ENCODE peak calls at places on chromosome 17, in four cellular contexts. O is MM.1S; X is left ventricle myocardium inferior; H is CD8-positive, alpha-beta T cell. W is an unnamed sample.

GRCh38 chr17:82065638-82066303 is at the start of gene DUS1L:
- DNase-seq in O (peak), X (peak), H (peak), W (peak)

GRCh38 chr17:69325518-69326301 is 1.2 kb downstream of the ABCA5 start:
- DNase-seq in O (no peak), X (no peak), H (no peak), W (peak)

GRCh38 chr17:29838961-29839360 is 91.1 kb downstream of the SSH2 start:
- DNase-seq in O (no peak), X (no peak), H (no peak), W (no peak)

GRCh38 chr17:19370493-19370960 is 7.8 kb upstream of the MAPK7 start:
- DNase-seq in O (no peak), X (peak), H (no peak), W (peak)

GRCh38 chr17:74217036-74217725 is 3.8 kb downstream of the TTYH2 start:
- DNase-seq in O (no peak), X (no peak), H (no peak), W (no peak)

GRCh38 chr17:8611671-8612298 is 18.7 kb downstream of the MYH10 start:
- DNase-seq in O (peak), X (no peak), H (no peak), W (no peak)

GRCh38 chr17:77494664-77495435 is 354.1 kb downstream of the SEC14L1 start:
- DNase-seq in O (peak), X (peak), H (peak), W (peak)

GRCh38 chr17:82668024-82668630 is 19.9 kb upstream of the WDR45B start:
- DNase-seq in O (no peak), X (no peak), H (no peak), W (no peak)

GRCh38 chr17:60390223-60390622 is 1.7 kb downstream of the USP32 start:
- DNase-seq in O (no peak), X (no peak), H (no peak), W (peak)

GRCh38 chr17:82959990-82960418 is 119.4 kb upstream of the METRNL start:
- DNase-seq in O (no peak), X (peak), H (no peak), W (no peak)

GRCh38 chr17:77662796-77663195 is 295.7 kb upstream of the TNRC6C start:
- DNase-seq in O (no peak), X (no peak), H (no peak), W (no peak)

GRCh38 chr17:67364847-67365761 is 1.3 kb downstream of the PSMD12 start:
- DNase-seq in O (peak), X (no peak), H (no peak), W (peak)

GRCh38 chr17:45129940-45130639 is 2.2 kb downstream of the PLCD3 start:
- DNase-seq in O (no peak), X (no peak), H (no peak), W (no peak)

GRCh38 chr17:78013683-78014467 is 55.4 kb downstream of the TNRC6C start:
- DNase-seq in O (peak), X (no peak), H (peak), W (peak)

GRCh38 chr17:10729334-10730193 is at the start of gene TMEM220:
- DNase-seq in O (peak), X (peak), H (peak), W (peak)

GRCh38 chr17:37327341-37328090 is 48.3 kb upstream of the C17orf78 start:
- DNase-seq in O (no peak), X (no peak), H (no peak), W (no peak)

GRCh38 chr17:57862990-57863667 is 13.3 kb upstream of the MRPS23 start:
- DNase-seq in O (no peak), X (no peak), H (no peak), W (no peak)

GRCh38 chr17:8475227-8475626 is 39.5 kb downstream of the NDEL1 start:
- DNase-seq in O (no peak), X (no peak), H (no peak), W (no peak)

GRCh38 chr17:29071303-29071702 is 28.4 kb downstream of the PIPOX start:
- DNase-seq in O (no peak), X (no peak), H (no peak), W (no peak)

GRCh38 chr17:68431661-68432071 is 25.6 kb downstream of the WIPI1 start:
- DNase-seq in O (no peak), X (no peak), H (peak), W (peak)

GRCh38 chr17:40553694-40554534 is 11.4 kb downstream of the CCR7 start:
- DNase-seq in O (no peak), X (peak), H (no peak), W (no peak)

GRCh38 chr17:60351012-60351695 is 40.8 kb downstream of the USP32 start:
- DNase-seq in O (no peak), X (no peak), H (no peak), W (no peak)

GRCh38 chr17:38824899-38825761 is at the start of gene CWC25:
- DNase-seq in O (peak), X (peak), H (peak), W (peak)

GRCh38 chr17:82230627-82231311 is 1.9 kb downstream of the SLC16A3 start:
- DNase-seq in O (peak), X (peak), H (peak), W (peak)

GRCh38 chr17:42288078-42288984 is at the start of gene STAT5A:
- DNase-seq in O (peak), X (peak), H (peak), W (peak)

GRCh38 chr17:79046501-79047280 is 22.7 kb downstream of the C1QTNF1 start:
- DNase-seq in O (no peak), X (peak), H (no peak), W (no peak)

GRCh38 chr17:21355586-21355985 is 20.6 kb upstream of the KCNJ12 start:
- DNase-seq in O (no peak), X (no peak), H (no peak), W (no peak)

GRCh38 chr17:2929881-2930533 is 133.4 kb downstream of the OR1D5 start:
- DNase-seq in O (no peak), X (peak), H (peak), W (peak)

GRCh38 chr17:2374549-2375285 is 26.1 kb downstream of the MNT start:
- DNase-seq in O (no peak), X (no peak), H (no peak), W (no peak)

GRCh38 chr17:53148058-53148457 is 674.7 kb upstream of the KIF2B start:
- DNase-seq in O (no peak), X (no peak), H (no peak), W (no peak)

GRCh38 chr17:12917401-12917800 is 100.4 kb downstream of the ELAC2 start:
- DNase-seq in O (no peak), X (no peak), H (no peak), W (no peak)

GRCh38 chr17:12193336-12193735 is 172.7 kb downstream of the MAP2K4 start:
- DNase-seq in O (no peak), X (no peak), H (no peak), W (no peak)

GRCh38 chr17:74746922-74747321 is 1.5 kb upstream of the NHERF1 start:
- DNase-seq in O (no peak), X (peak), H (no peak), W (no peak)

GRCh38 chr17:32920293-32920692 is 7.7 kb upstream of the TMEM98 start:
- DNase-seq in O (no peak), X (no peak), H (no peak), W (no peak)

GRCh38 chr17:80152057-80152831 is 5.3 kb upstream of the EIF4A3 start:
- DNase-seq in O (no peak), X (no peak), H (no peak), W (no peak)

GRCh38 chr17:40104570-40105471 is 4.4 kb upstream of the NR1D1 start:
- DNase-seq in O (peak), X (peak), H (no peak), W (peak)

GRCh38 chr17:44095388-44095646 is 24.8 kb downstream of the G6PC3 start:
- DNase-seq in O (no peak), X (no peak), H (no peak), W (no peak)

GRCh38 chr17:44097110-44097810 is 26.2 kb downstream of the HDAC5 start:
- DNase-seq in O (no peak), X (peak), H (no peak), W (no peak)

GRCh38 chr17:44093231-44093900 is 22.8 kb downstream of the G6PC3 start:
- DNase-seq in O (no peak), X (no peak), H (no peak), W (no peak)

GRCh38 chr17:44094701-44095387 is 24.3 kb downstream of the G6PC3 start:
- DNase-seq in O (no peak), X (no peak), H (no peak), W (no peak)

DNA sequence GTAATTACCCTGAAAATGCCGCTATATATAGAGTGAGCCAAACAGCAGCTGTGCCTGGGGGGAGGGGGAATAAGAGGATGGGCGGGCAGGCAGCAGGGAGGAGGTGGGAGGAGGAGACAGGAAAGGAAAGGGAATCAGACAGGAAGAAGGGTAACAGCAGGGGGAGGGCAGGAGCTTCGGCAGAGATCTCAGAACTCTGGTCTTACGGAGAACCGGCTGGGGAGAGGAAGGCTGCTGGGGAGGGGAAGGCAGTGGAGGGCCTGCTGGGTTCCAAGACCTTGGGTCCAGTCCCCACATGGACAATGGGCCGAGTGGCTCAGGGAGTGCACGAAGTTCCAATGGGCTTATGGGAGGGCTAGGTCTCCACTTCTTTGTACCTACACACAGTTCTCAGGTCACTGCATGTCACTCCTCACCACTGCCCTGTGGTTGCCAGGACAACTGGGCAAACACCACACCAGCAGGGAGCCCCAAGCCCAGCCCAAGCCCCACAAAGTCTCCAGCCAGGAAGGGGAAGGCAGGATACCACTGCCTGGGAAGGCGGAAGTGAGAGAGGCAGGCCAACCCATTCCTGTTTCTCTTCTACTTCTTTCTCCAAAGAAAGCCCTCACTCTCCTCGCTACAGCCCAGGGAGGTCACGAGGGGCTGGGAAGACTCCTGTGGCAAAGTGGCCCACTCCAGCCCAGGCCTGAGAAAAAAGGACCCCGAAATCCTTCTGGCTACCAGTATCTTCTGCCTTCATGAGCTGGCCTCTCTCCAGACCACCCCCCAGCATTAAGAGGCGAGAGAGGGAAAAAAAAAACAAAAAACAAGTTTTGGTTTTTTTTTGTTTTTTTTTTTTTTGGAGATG is 25.3 kb downstream of the G6PC3 start:
- DNase-seq in O (no peak), X (peak), H (no peak), W (peak)
- H3K4me3 ChIP-seq in O (no peak), X (peak), H (no peak), W (no peak)

DNA sequence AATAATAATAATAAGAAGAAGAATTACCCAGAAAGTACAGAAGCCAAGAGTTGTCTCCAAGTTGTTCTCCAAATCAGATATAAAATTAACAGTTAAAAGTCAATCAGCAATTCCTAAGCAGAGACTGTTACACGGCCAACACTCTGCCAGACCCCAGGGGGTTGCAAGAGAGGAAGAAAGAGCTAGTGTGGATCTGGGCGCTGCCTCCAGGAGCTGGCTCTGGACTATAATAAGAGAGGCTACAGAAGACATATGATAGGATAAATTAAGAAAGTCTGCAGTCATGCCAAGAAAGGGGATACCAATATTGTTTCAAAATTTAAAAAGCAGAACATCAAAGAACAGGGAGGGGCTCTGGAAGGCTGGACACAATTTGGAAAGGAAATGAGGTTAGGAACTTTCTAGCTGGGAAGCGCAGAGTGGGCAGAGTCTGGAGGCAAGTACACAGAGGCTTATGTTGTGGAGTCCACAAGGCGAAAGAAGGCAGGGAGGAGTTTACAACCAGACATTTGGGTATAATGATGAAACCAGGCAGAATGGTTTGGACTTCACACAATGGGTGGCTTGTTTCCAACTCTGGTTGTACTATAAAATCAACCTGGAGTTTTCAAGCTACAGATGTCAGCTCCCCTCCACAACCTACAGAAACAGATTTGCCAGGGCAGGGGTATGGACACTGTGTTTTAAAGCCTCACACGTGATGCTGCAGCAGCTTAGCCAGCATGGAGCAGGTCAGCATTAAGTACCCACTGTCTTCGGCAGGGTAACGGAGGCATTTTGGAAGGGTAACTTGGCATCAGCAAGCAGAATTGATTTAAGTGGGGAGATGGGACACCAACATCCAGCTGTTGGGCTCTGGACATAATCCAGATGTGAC is 49.4 kb downstream of the SLC39A11 start:
- DNase-seq in O (no peak), X (no peak), H (no peak), W (no peak)
- H3K4me3 ChIP-seq in O (no peak), X (no peak), H (no peak), W (no peak)

DNA sequence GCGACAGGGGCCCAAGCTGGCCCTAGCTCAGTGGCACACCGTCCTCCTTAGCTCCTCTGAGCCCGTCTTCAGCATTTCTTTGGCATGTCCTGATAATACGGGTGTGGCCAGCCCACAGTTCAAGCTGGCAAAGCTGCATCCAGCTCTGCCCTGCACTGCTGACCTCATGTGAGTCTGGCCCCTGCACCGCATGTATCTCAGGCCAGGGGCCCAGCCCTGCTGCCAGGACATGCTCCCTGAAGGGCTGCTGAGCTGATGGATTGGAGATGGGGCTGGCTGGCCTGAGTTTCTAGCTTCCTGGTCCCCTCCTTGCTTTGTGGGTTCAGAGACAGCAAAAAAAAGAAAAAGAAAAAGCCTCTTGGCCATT is 2.4 kb downstream of the DOC2B start:
- DNase-seq in O (no peak), X (no peak), H (no peak), W (no peak)
- H3K4me3 ChIP-seq in O (no peak), X (peak), H (no peak), W (no peak)

DNA sequence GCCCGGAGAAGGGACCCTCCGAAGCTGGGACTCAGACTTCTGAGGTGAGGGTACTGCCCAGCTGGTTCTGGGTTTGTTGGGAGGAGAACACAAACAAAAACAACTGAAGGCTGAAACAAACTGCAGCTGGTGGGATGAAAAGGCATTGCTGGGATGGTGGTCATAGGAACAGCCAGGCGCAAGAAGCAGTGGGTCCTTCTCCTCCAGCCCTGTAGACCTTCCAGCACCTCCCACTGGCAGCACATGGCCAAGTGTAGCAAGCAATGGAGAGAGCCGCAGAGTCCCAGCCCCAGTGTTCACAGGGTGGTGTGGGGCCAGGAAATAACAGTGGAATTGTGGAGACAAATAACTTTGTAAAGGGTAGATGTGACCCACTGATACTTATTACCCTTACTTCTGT is 48.7 kb upstream of the FOXJ1 start:
- DNase-seq in O (no peak), X (no peak), H (no peak), W (no peak)
- H3K4me3 ChIP-seq in O (no peak), X (no peak), H (no peak), W (no peak)

GRCh38 chr17:1111599-1112443 is 68.0 kb downstream of the ABR start:
- DNase-seq in O (no peak), X (peak), H (no peak), W (no peak)

GRCh38 chr17:1109606-1110523 is 69.9 kb downstream of the ABR start:
- DNase-seq in O (peak), X (no peak), H (peak), W (peak)

GRCh38 chr17:1112875-1113274 is 66.9 kb downstream of the ABR start:
- DNase-seq in O (no peak), X (no peak), H (no peak), W (no peak)

GRCh38 chr17:1110524-1110843 is 69.3 kb downstream of the ABR start:
- DNase-seq in O (no peak), X (no peak), H (no peak), W (no peak)

GRCh38 chr17:1110844-1111598 is 68.8 kb downstream of the ABR start:
- DNase-seq in O (no peak), X (peak), H (no peak), W (no peak)
- H3K4me3 ChIP-seq in O (no peak), X (peak), H (no peak), W (no peak)

GRCh38 chr17:4498461-4499397 is at the start of gene SPNS2:
- DNase-seq in O (peak), X (peak), H (peak), W (peak)

GRCh38 chr17:4500188-4500565 is 1.5 kb downstream of the SPNS2 start:
- DNase-seq in O (no peak), X (no peak), H (no peak), W (no peak)

GRCh38 chr17:4497101-4497824 is 1.4 kb upstream of the SPNS2 start:
- DNase-seq in O (peak), X (no peak), H (no peak), W (peak)

GRCh38 chr17:4501295-4501949 is 2.7 kb downstream of the SPNS2 start:
- DNase-seq in O (no peak), X (no peak), H (no peak), W (no peak)

DNA sequence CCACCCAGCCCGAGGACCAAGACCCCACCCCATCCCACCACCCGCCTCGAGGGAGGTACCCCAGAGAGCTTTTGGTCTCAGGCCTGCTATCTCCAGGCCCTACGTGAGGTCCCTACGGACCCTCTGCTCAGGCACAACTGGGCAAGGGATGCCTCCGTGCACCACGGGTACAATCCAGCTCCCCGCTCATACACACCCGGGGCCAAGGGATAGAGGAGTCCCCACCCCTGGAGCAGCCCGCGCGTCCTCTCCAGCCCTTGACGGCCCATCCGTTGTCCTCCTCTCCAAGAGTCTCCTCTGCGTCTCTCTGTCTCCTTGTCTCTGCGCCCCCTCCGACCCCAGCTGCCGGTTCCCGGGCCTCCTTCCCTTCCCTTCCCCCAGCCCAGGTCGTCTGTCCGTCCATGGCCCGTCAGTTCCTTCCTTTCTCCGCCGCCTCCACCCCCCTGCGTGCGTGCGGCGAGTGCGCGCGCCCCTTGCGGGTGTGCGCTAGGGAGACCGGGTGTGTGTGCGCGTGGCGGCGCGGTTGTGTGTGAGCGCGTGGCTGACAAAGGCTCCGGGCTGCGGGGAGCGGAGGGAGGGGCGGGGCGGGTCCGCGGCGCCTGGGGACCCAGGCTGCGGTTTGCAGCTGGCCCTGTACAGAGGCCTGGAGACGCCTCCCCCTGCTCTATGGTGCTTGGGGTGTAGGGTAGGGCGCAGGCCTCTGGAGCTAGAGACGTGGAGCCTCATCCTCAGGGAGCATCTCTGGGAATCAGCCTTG is 928 bp downstream of the SPNS2 start:
- DNase-seq in O (no peak), X (no peak), H (peak), W (no peak)
- H3K4me3 ChIP-seq in O (peak), X (peak), H (peak), W (no peak)

GRCh38 chr17:49996495-49997255 is 1.7 kb upstream of the DLX3 start:
- DNase-seq in O (peak), X (peak), H (peak), W (peak)
- H3K4me3 ChIP-seq in O (peak), X (peak), H (peak), W (no peak)

GRCh38 chr17:17435323-17435722 is 41.5 kb upstream of the MED9 start:
- DNase-seq in O (no peak), X (no peak), H (no peak), W (no peak)
- H3K4me3 ChIP-seq in O (no peak), X (no peak), H (no peak), W (no peak)

W was measured in GM12865.